ENCODE peak calls at places on chromosomes 7 and 10, in five cellular contexts. Y, L, D, I and H are unnamed samples.

GRCh38 chr7:116525298-116525912 is 569 bp downstream of the CAV1 start:
- DNase-seq in I (no peak), Y (peak), D (no peak), L (no peak), H (no peak)

GRCh38 chr7:130381468-130382312 is 1.4 kb downstream of the CPA1 start:
- DNase-seq in L (peak), I (no peak), D (no peak), Y (peak), H (no peak)

GRCh38 chr10:18400201-18400910 is 251.0 kb downstream of the NSUN6 start:
- DNase-seq in L (no peak), Y (no peak), D (no peak), I (peak), H (peak)

GRCh38 chr7:92695308-92696261 is 105.4 kb upstream of the FAM133B start:
- DNase-seq in Y (peak), I (peak), L (peak), D (peak), H (no peak)

GRCh38 chr7:151174246-151175046 is 7.0 kb upstream of the GBX1 start:
- DNase-seq in D (no peak), Y (no peak), I (no peak), L (peak), H (no peak)

GRCh38 chr7:42522227-42522991 is 285.4 kb upstream of the GLI3 start:
- DNase-seq in I (no peak), L (peak), Y (no peak), D (no peak), H (no peak)

GRCh38 chr10:13587367-13587766 is 602 bp downstream of the PRPF18 start:
- DNase-seq in L (peak), I (peak), D (no peak), Y (peak), H (no peak)

GRCh38 chr7:123629281-123629680 is 26.4 kb upstream of the LMOD2 start:
- DNase-seq in D (no peak), I (no peak), Y (no peak), L (no peak), H (no peak)

GRCh38 chr7:29328811-29329210 is 134.2 kb downstream of the CHN2 start:
- DNase-seq in I (no peak), L (no peak), D (no peak), Y (no peak), H (no peak)

GRCh38 chr7:101770466-101770865 is 47.0 kb upstream of the CUX1 start:
- DNase-seq in D (no peak), Y (no peak), L (no peak), I (no peak), H (no peak)

GRCh38 chr10:66788142-66788541 is 137.7 kb upstream of the LRRTM3 start:
- DNase-seq in D (no peak), I (no peak), L (no peak), Y (no peak), H (no peak)

GRCh38 chr10:4147214-4147613 is 362.2 kb upstream of the KLF6 start:
- DNase-seq in D (no peak), I (no peak), L (no peak), Y (no peak), H (no peak)

GRCh38 chr10:43793714-43794113 is 145.0 kb upstream of the ZNF32 start:
- DNase-seq in I (no peak), Y (no peak), L (no peak), D (no peak), H (no peak)

GRCh38 chr10:14820775-14821154 is 17.1 kb downstream of the CDNF start:
- DNase-seq in L (no peak), Y (peak), D (peak), I (no peak), H (no peak)

GRCh38 chr7:105613611-105614330 is 32.5 kb upstream of the EFCAB10 start:
- DNase-seq in D (no peak), Y (no peak), I (no peak), L (no peak), H (no peak)

GRCh38 chr7:2502647-2502966 is 17.0 kb upstream of the LFNG start:
- DNase-seq in D (no peak), I (no peak), L (no peak), Y (no peak), H (no peak)

GRCh38 chr10:29691564-29692064 is 56.8 kb upstream of the SVIL start:
- DNase-seq in D (no peak), L (no peak), Y (no peak), I (no peak), H (no peak)

GRCh38 chr10:132461683-132462231 is 64.8 kb downstream of the PWWP2B start:
- DNase-seq in D (no peak), Y (no peak), L (no peak), I (no peak), H (no peak)

GRCh38 chr10:132464256-132465192 is 67.5 kb downstream of the PWWP2B start:
- DNase-seq in Y (no peak), L (no peak), I (no peak), D (no peak), H (no peak)

GRCh38 chr10:132465193-132465888 is 68.3 kb downstream of the PWWP2B start:
- DNase-seq in D (no peak), I (no peak), L (no peak), Y (no peak), H (no peak)

GRCh38 chr10:132462463-132463332 is 65.7 kb downstream of the PWWP2B start:
- DNase-seq in L (no peak), Y (no peak), I (no peak), D (no peak), H (no peak)

GRCh38 chr10:132463333-132464255 is 66.6 kb downstream of the PWWP2B start:
- DNase-seq in I (no peak), Y (no peak), D (no peak), L (no peak), H (no peak)
- H3K27ac ChIP-seq in I (no peak), Y (no peak), D (no peak), L (no peak), H (no peak)

DNA sequence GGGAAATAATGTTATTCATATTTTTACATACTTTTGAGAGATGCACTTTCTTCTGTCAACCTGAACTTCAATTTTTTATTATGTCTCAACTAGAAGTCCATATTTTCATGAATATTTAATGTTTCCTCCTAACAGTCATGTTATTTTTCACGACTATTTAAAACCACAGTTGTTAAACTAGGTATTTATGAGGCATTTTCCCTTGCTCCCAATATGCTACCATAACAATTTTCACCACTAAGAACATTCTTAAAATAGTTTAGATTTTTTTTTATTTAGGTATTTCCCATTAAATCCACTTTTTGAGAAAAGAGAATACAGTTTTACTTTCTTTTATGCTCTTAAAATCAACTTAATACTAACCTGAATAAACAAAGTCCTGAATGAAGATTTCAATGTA is 89.4 kb downstream of the JAZF1 start:
- DNase-seq in Y (no peak), L (no peak), I (no peak), D (no peak), H (no peak)
- TF ChIP-seq HDAC2 in Y (no peak), L (no peak), I (no peak), D (no peak), H (no peak)

DNA sequence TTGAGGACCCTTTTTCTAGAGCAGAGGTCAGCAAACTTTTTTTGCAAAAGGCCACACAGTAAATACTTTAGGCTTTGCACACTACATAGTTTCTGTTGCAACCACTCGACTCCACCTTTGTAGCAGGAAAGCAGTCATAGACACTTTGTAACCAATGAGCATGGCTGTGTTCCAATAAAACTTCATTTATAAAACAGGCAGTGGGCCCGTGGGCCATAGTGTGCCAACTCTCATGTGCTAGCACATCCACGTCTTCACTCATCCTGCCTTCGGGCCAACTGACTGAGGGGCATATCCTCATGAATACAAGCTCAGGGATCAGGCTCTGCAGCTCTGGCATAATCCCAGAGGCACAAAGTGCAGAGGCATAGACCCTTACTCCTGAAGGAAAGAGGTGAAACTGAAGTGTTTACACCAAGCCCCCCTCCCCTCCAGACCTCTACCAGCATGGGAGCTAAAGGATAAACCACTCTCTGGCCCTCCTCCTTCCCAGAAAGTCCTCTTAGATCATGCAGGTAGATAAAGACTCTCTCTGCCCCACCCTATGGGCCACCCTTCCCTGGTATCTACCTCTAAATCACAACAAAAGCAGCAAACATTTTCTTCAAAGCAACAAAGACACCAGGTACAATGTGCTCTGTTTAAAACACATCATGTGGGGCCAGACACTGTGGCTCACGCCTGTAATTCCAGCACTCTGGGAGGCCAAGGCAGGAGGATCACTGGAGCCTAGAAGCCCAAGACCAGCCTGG is 71.0 kb downstream of the DLG5 start:
- DNase-seq in D (no peak), Y (no peak), L (no peak), I (no peak), H (no peak)
- H3K27ac ChIP-seq in D (no peak), Y (no peak), L (no peak), I (peak), H (no peak)

GRCh38 chr10:100209303-100209702 is 20.1 kb downstream of the CHUK start:
- DNase-seq in Y (no peak), I (no peak), L (no peak), D (no peak), H (no peak)
- TF ChIP-seq HDAC2 in Y (no peak), I (no peak), L (no peak), D (no peak), H (no peak)

GRCh38 chr10:20630092-20630643 is 266.9 kb downstream of the NEBL start:
- DNase-seq in L (no peak), D (no peak), Y (no peak), I (no peak), H (no peak)
- H3K27ac ChIP-seq in L (no peak), D (no peak), Y (no peak), I (no peak), H (no peak)

DNA sequence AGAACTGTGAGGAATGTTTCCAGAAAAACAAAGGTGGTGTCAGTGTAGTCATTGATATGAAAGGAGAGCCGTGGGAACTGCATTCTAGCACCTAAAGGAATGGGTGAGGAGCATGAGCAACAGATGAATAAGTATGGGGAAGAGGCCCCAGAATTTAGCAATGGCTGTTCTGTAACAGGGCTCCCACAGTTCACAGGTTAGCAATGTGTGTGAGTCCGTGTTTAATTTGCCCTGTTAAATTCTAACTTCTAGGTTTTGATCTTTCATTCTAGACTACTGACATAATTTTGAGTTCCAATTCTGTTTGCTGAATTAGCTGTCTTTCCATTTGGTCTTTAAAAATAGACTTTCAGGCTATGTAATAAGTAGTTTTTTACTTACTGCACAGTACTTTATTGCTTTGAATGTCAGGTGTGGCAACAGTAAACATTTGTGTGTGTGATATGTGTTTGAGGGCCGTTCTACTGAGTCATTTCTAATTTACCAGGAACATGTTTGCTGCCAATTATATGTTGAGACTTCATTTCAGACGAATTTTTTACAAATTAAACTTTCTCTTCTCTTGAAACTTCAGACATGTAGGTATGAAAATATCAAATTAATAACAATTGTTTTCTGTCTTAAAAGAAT is 8.8 kb downstream of the STK17A start:
- DNase-seq in L (no peak), Y (no peak), I (peak), D (no peak), H (no peak)
- TF ChIP-seq HDAC2 in L (no peak), Y (no peak), I (no peak), D (no peak), H (no peak)

GRCh38 chr10:102813017-102813541 is 24.1 kb downstream of the CYP17A1 start:
- DNase-seq in L (no peak), I (no peak), D (no peak), Y (no peak), H (no peak)
- H3K27ac ChIP-seq in L (no peak), I (peak), D (no peak), Y (no peak), H (no peak)

GRCh38 chr10:77741746-77742145 is 104.1 kb upstream of the KCNMA1 start:
- DNase-seq in L (no peak), I (no peak), D (no peak), Y (no peak), H (no peak)

GRCh38 chr10:77746313-77746712 is 108.7 kb upstream of the KCNMA1 start:
- DNase-seq in I (no peak), Y (no peak), L (no peak), D (no peak), H (no peak)

GRCh38 chr10:77744249-77744648 is 106.6 kb upstream of the KCNMA1 start:
- DNase-seq in I (no peak), D (no peak), L (no peak), Y (no peak), H (no peak)

GRCh38 chr10:77738496-77739158 is 101.0 kb upstream of the KCNMA1 start:
- DNase-seq in Y (no peak), L (no peak), I (no peak), D (no peak), H (no peak)

DNA sequence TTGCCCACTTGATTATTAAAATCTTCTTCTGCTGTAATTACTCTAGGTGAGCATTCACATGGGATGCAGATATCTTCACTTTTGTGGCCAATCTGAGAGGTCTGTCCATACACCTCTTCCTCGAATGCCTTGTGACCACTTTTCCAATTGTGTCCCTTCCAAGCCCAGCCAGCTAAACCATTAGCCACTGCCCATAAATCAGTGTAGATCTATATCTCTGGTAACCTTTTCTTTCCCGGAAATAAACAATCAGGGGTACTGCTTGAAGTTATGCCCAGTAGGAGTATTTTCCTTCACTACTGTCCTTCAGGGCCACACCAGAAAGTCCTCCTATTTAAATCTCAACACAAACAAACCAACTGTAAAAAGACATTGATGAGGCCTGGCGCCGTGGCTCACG is 104.6 kb upstream of the KCNMA1 start:
- DNase-seq in I (no peak), Y (no peak), L (no peak), D (no peak), H (no peak)
- TF ChIP-seq HDAC2 in I (no peak), Y (no peak), L (no peak), D (no peak), H (no peak)

GRCh38 chr7:51606601-51607154 is 290.1 kb upstream of the COBL start:
- DNase-seq in D (no peak), L (no peak), I (no peak), Y (no peak), H (no peak)
- H3K27ac ChIP-seq in D (no peak), L (no peak), I (no peak), Y (no peak), H (no peak)